ENCODE peak calls at places on chromosomes 1 and 21, in four cellular contexts. R is PC-9, E is heart right ventricle, X is gastrocnemius medialis. F is an unnamed sample. For H3K27me3 and H3K9me3, the result is how much of the 10 kb centered on the place peaks cover.

GRCh38 chr1:248810727-248811513 is 14.8 kb downstream of the SH3BP5L start:
- DNase-seq in E (peak), X (peak), R (no peak), F (no peak)

GRCh38 chr1:196209265-196209664 is 399.0 kb downstream of the KCNT2 start:
- DNase-seq in E (peak), R (no peak), X (no peak), F (no peak)

GRCh38 chr1:229015791-229016190 is 255.1 kb upstream of the RAB4A start:
- DNase-seq in R (no peak), E (no peak), X (peak), F (no peak)

GRCh38 chr1:222171005-222171404 is 376.9 kb downstream of the HHIPL2 start:
- DNase-seq in E (no peak), R (peak), X (no peak), F (no peak)

GRCh38 chr1:153842006-153842471 is 66.8 kb downstream of the SLC27A3 start:
- DNase-seq in R (no peak), E (no peak), X (peak), F (no peak)

GRCh38 chr1:43005460-43006351 is 47.0 kb upstream of the SLC2A1 start:
- DNase-seq in E (no peak), X (no peak), R (no peak), F (no peak)

GRCh38 chr21:28235169-28235892 is 757.3 kb downstream of the LTN1 start:
- DNase-seq in R (no peak), X (peak), E (no peak), F (no peak)

GRCh38 chr1:35605882-35606182 is 32.7 kb downstream of the TFAP2E start:
- DNase-seq in E (no peak), X (no peak), R (no peak), F (peak)

GRCh38 chr21:44713846-44714245 is 2.5 kb upstream of the TSPEAR start:
- DNase-seq in E (no peak), R (no peak), X (no peak), F (no peak)

GRCh38 chr21:24032709-24033232 is 1574.5 kb downstream of the MRPL39 start:
- DNase-seq in X (no peak), E (no peak), R (no peak), F (no peak)

GRCh38 chr1:53413175-53414001 is 45.8 kb upstream of the DMRTB1 start:
- DNase-seq in X (no peak), E (no peak), R (peak), F (peak)

GRCh38 chr1:204494281-204495077 is at the start of gene PIK3C2B:
- DNase-seq in R (peak), X (peak), E (peak), F (peak)

GRCh38 chr1:60835649-60836048 is 246.7 kb upstream of the NFIA start:
- DNase-seq in R (no peak), E (no peak), X (no peak), F (no peak)

GRCh38 chr1:28648493-28649238 is at the start of gene RNU11:
- DNase-seq in E (peak), R (peak), X (peak), F (peak)

GRCh38 chr1:18123467-18123992 is 15.9 kb downstream of the IGSF21 start:
- DNase-seq in X (no peak), R (no peak), E (no peak), F (no peak)
- H3K27me3 ChIP-seq in X (under half), R (under half), E (under half), F (under half)

GRCh38 chr1:112687785-112688496 is 13.5 kb downstream of the MOV10 start:
- DNase-seq in R (no peak), X (no peak), E (no peak), F (no peak)
- H3K27ac ChIP-seq in R (no peak), X (peak), E (peak), F (no peak)

DNA sequence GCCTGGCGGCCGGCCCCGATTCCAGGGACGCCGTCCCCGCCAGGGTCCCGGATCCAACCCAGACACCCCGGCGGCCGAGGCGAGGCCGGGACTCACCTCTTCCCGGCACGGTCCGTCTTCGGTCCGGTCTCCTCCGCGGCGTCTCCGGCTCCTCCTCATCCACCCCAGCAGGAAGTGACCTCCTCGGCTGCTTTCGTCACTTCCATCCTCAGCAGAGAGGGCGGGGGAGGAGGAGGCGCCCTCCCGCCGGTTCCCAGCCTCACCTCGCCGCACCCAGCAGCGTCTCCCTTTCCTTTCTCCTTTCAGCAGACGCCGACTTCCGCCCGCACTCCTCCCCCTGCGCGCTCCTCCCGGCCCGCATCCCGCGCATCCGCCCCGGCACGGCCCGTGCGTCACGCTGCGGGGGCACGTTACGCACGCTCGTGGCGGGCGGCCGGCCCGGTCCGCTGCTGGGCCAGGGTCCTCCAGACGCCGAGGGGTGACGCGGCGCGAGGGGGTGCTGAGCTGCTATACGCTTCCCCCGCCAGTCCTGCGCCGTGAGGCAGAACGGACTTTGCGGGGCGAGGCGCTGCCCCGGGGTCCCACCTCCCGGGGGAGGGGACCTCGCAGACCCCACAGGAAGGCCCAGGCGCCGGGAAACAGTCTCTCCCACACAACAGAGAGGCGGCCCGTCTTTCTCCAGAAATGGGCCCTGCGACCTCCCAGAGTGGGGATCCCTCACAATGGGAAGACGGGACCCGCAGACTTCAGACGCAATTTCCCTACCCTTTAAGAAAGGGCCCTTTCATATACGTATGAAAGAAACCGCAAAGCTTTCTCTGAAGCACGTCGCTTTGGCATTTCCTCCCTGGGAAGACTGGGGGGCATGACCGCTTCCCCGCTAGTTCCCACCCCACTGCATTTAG is at the start of gene ETV3:
- DNase-seq in R (peak), X (peak), E (peak), F (peak)
- H3K9me3 ChIP-seq in R (under half), X (under half), E (under half), F (under half)

DNA sequence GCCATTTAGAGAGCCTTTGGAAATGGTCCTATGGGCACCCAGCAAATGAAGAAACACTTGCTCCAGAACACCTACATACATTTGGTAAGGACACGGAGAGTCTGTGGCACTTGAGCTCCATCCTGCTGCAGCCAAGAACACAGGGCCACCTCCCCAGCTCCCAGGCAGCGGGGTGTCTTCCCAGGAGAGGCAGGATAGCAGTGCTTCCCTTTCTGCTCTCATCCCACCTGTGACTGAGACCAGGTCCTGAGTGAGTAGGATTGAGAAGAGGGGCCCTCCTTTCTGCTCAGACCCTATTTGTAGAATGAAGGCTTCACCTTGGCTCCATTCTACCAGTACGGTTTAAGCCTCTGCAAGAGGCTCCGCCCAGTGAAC is 4.1 kb downstream of the C1orf174 start:
- DNase-seq in E (no peak), X (no peak), R (no peak), F (no peak)
- H3K27me3 ChIP-seq in E (under half), X (under half), R (under half), F (under half)

DNA sequence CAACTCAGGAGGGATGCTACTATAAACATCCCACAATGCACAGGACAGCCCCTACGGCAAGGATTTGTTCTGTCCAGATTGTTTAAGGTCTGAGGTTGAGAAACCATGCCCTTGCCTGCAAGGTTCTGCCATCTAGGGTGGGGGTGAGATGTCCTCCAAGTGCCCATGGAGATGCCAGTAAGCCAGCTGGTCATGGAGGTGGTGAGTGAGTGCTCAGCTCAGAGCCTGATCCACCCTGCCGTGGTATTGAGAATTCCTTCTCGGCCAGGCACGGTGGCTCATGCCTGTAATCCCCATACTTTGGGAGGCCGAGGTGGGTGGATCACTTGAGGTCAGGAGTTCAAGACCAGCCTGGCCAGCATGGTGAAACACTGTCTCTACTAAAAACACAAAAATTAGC is 13.3 kb upstream of the CTRC start:
- DNase-seq in X (no peak), E (no peak), R (no peak), F (no peak)
- H3K27ac ChIP-seq in X (no peak), E (no peak), R (peak), F (no peak)

GRCh38 chr1:21864730-21865129 is 52.7 kb downstream of the LDLRAD2 start:
- DNase-seq in R (no peak), X (no peak), E (no peak), F (no peak)

GRCh38 chr1:21865943-21866628 is 54.0 kb downstream of the LDLRAD2 start:
- DNase-seq in E (no peak), X (no peak), R (no peak), F (no peak)

GRCh38 chr1:21868482-21868881 is 56.4 kb downstream of the LDLRAD2 start:
- DNase-seq in E (no peak), X (no peak), R (no peak), F (no peak)

GRCh38 chr1:21865609-21865942 is 53.5 kb downstream of the LDLRAD2 start:
- DNase-seq in R (no peak), X (no peak), E (no peak), F (no peak)

DNA sequence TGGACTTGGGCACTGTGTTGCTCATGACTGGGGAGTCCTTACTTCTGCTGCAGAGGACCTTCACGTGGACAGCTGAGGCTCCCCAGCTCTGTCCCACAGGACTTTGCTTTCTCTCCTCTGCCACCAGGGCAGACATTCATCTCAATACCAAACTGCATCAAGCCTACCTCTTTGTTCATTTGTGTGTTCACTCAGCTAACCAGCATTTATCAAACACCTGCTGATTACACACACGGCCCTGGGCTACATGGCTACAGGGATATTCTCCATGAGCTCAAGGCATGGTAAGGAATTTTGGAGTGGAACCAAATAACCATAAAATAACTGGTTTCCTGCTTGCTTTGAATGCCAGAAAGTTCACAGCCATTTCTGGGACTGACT is 54.6 kb downstream of the LDLRAD2 start:
- DNase-seq in R (peak), E (no peak), X (no peak), F (no peak)
- H3K9me3 ChIP-seq in R (under half), E (under half), X (under half), F (under half)

GRCh38 chr1:168369655-168370054 is 89.0 kb downstream of the TBX19 start:
- DNase-seq in R (no peak), X (no peak), E (no peak), F (no peak)

GRCh38 chr1:168365719-168366474 is 85.2 kb downstream of the TBX19 start:
- DNase-seq in E (no peak), X (no peak), R (no peak), F (no peak)

GRCh38 chr1:168372307-168372706 is 91.6 kb downstream of the TBX19 start:
- DNase-seq in E (no peak), X (no peak), R (no peak), F (no peak)

GRCh38 chr1:168371477-168371876 is 90.8 kb downstream of the TBX19 start:
- DNase-seq in X (no peak), R (no peak), E (no peak), F (no peak)

GRCh38 chr1:168368131-168368530 is 87.5 kb downstream of the TBX19 start:
- DNase-seq in E (no peak), X (no peak), R (no peak), F (no peak)
- H3K27me3 ChIP-seq in E (under half), X (under half), R (under half), F (under half)

DNA sequence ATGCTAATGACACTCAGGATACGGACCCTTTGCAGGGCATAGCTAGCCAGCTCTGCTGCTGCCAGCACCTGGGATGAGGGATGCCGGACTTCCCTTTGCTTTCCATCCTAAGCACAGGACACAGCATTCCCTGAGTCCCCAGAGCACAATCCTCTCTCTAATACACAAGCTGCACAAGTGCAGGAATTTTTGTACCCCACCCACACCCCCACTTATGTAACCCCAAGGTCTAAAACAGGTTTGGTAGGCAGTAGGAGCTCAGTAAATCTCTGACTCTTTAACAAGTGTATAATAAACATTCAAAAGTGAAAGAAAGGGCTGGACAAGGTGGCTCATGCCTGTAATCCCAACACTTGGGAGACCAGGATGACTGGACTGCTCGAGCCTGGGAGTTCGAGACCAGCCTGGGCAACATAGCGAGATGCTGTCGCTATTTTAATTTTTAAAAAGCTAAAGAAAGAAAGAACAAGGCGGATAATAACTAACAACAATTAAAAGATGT is 42.2 kb upstream of the IGSF3 start:
- DNase-seq in R (no peak), X (no peak), E (no peak), F (no peak)
- H3K27ac ChIP-seq in R (no peak), X (no peak), E (no peak), F (no peak)

GRCh38 chr1:111099289-111099688 is 40.6 kb downstream of the DRAM2 start:
- DNase-seq in R (peak), E (no peak), X (no peak), F (no peak)

GRCh38 chr1:111101854-111102642 is 37.8 kb downstream of the DRAM2 start:
- DNase-seq in X (no peak), E (no peak), R (peak), F (no peak)

GRCh38 chr1:111097356-111098099 is 42.4 kb downstream of the DRAM2 start:
- DNase-seq in X (no peak), E (no peak), R (no peak), F (no peak)
- H3K9me3 ChIP-seq in X (under half), E (under half), R (under half), F (under half)